ENCODE peak calls at places on chromosomes 2 and 18, in six cellular contexts. F is WTC11, Q is aorta, O is mucosa of descending colon, B is lower lobe of right lung, D is psoas muscle. U is an unnamed sample.

GRCh38 chr18:11309172-11309571 is 159.8 kb upstream of the PIEZO2 start:
- ATAC-seq in O (no peak), B (no peak), Q (no peak), D (no peak), F (peak), U (no peak)

GRCh38 chr2:109701362-109701761 is 87.2 kb downstream of the SOWAHC start:
- ATAC-seq in F (peak), O (no peak), Q (no peak), B (no peak), D (no peak), U (no peak)

GRCh38 chr2:96806468-96807126 is 9.5 kb upstream of the CNNM3 start:
- ATAC-seq in B (no peak), O (peak), F (no peak), Q (no peak), D (no peak), U (no peak)

GRCh38 chr2:9790702-9791225 is 52.5 kb upstream of the TAF1B start:
- ATAC-seq in D (no peak), B (no peak), Q (no peak), O (no peak), F (no peak), U (no peak)

GRCh38 chr2:84421791-84422190 is 37.3 kb downstream of the SUCLG1 start:
- ATAC-seq in O (peak), Q (no peak), B (no peak), F (no peak), D (no peak), U (no peak)

GRCh38 chr2:44639399-44639798 is 277.7 kb downstream of the CAMKMT start:
- ATAC-seq in O (no peak), F (no peak), B (no peak), D (no peak), Q (no peak), U (no peak)

GRCh38 chr2:169507698-169508097 is 1.8 kb upstream of the KLHL41 start:
- ATAC-seq in O (peak), D (peak), F (no peak), Q (no peak), B (no peak), U (no peak)

GRCh38 chr2:71988170-71988569 is 159.5 kb downstream of the CYP26B1 start:
- ATAC-seq in D (no peak), Q (no peak), F (no peak), O (no peak), B (no peak), U (no peak)